ENCODE peak calls at places on chromosomes 3 and 15, in eight cellular contexts. One of them, this sample, is unnamed.

GRCh38 chr15:47603026-47603425 is 114.3 kb upstream of the SEMA6D start:
- DNase-seq in A549: no peak
- DNase-seq in GM12878: no peak
- DNase-seq in HCT116: no peak
- DNase-seq in endothelial cell of umbilical vein: no peak
- DNase-seq in SK-N-SH: no peak
- DNase-seq in H1: no peak
- DNase-seq in HepG2: no peak
- DNase-seq in this sample: no peak

GRCh38 chr3:183584246-183584913 is 28.9 kb upstream of the KLHL6 start:
- DNase-seq in A549: no peak
- DNase-seq in GM12878: no peak
- DNase-seq in HCT116: no peak
- DNase-seq in endothelial cell of umbilical vein: peak
- DNase-seq in SK-N-SH: peak
- DNase-seq in H1: no peak
- DNase-seq in HepG2: no peak
- DNase-seq in this sample: no peak

GRCh38 chr3:43855674-43856299 is 165.0 kb downstream of the ABHD5 start:
- DNase-seq in A549: peak
- DNase-seq in GM12878: peak
- DNase-seq in HCT116: peak
- DNase-seq in endothelial cell of umbilical vein: peak
- DNase-seq in SK-N-SH: peak
- DNase-seq in H1: peak
- DNase-seq in HepG2: peak
- DNase-seq in this sample: peak

GRCh38 chr3:15300318-15301078 is 31.9 kb downstream of the SH3BP5 start:
- DNase-seq in A549: peak
- DNase-seq in GM12878: no peak
- DNase-seq in HCT116: peak
- DNase-seq in endothelial cell of umbilical vein: peak
- DNase-seq in SK-N-SH: no peak
- DNase-seq in H1: no peak
- DNase-seq in HepG2: no peak
- DNase-seq in this sample: peak

GRCh38 chr3:137061186-137061585 is 103.4 kb downstream of the IL20RB start:
- DNase-seq in A549: no peak
- DNase-seq in GM12878: no peak
- DNase-seq in HCT116: no peak
- DNase-seq in endothelial cell of umbilical vein: peak
- DNase-seq in SK-N-SH: no peak
- DNase-seq in H1: no peak
- DNase-seq in HepG2: no peak
- DNase-seq in this sample: no peak

GRCh38 chr3:146590521-146590920 is 14.6 kb downstream of the PLSCR5 start:
- DNase-seq in A549: no peak
- DNase-seq in GM12878: no peak
- DNase-seq in HCT116: no peak
- DNase-seq in endothelial cell of umbilical vein: peak
- DNase-seq in SK-N-SH: no peak
- DNase-seq in H1: no peak
- DNase-seq in HepG2: no peak
- DNase-seq in this sample: no peak

GRCh38 chr3:192993428-192993827 is 75.8 kb upstream of the MB21D2 start:
- DNase-seq in A549: no peak
- DNase-seq in GM12878: no peak
- DNase-seq in HCT116: no peak
- DNase-seq in endothelial cell of umbilical vein: peak
- DNase-seq in SK-N-SH: no peak
- DNase-seq in H1: no peak
- DNase-seq in HepG2: no peak
- DNase-seq in this sample: no peak

GRCh38 chr15:83556068-83556467 is 97.9 kb upstream of the ADAMTSL3 start:
- DNase-seq in A549: no peak
- DNase-seq in GM12878: no peak
- DNase-seq in HCT116: no peak
- DNase-seq in endothelial cell of umbilical vein: no peak
- DNase-seq in SK-N-SH: no peak
- DNase-seq in H1: no peak
- DNase-seq in HepG2: no peak
- DNase-seq in this sample: no peak

GRCh38 chr15:91881551-91882297 is 28.2 kb downstream of the SLCO3A1 start:
- DNase-seq in A549: no peak
- DNase-seq in GM12878: no peak
- DNase-seq in HCT116: no peak
- DNase-seq in endothelial cell of umbilical vein: no peak
- DNase-seq in SK-N-SH: no peak
- DNase-seq in H1: no peak
- DNase-seq in HepG2: no peak
- DNase-seq in this sample: no peak

GRCh38 chr3:43858052-43858701 is 167.4 kb downstream of the ABHD5 start:
- DNase-seq in A549: no peak
- DNase-seq in GM12878: no peak
- DNase-seq in HCT116: no peak
- DNase-seq in endothelial cell of umbilical vein: no peak
- DNase-seq in SK-N-SH: no peak
- DNase-seq in H1: peak
- DNase-seq in HepG2: no peak
- DNase-seq in this sample: no peak

GRCh38 chr3:152026033-152026556 is 152.7 kb downstream of the SUCNR1 start:
- DNase-seq in A549: peak
- DNase-seq in GM12878: no peak
- DNase-seq in HCT116: peak
- DNase-seq in endothelial cell of umbilical vein: peak
- DNase-seq in SK-N-SH: no peak
- DNase-seq in H1: no peak
- DNase-seq in HepG2: no peak
- DNase-seq in this sample: peak

GRCh38 chr15:100569406-100569805 is 32.6 kb downstream of the LINS1 start:
- DNase-seq in A549: no peak
- DNase-seq in GM12878: no peak
- DNase-seq in HCT116: no peak
- DNase-seq in endothelial cell of umbilical vein: no peak
- DNase-seq in SK-N-SH: no peak
- DNase-seq in H1: no peak
- DNase-seq in HepG2: no peak
- DNase-seq in this sample: no peak

GRCh38 chr15:24878153-24878552 is 76.6 kb upstream of the SNRPN start:
- DNase-seq in A549: no peak
- DNase-seq in GM12878: no peak
- DNase-seq in HCT116: no peak
- DNase-seq in endothelial cell of umbilical vein: peak
- DNase-seq in SK-N-SH: peak
- DNase-seq in H1: no peak
- DNase-seq in HepG2: peak
- DNase-seq in this sample: no peak

GRCh38 chr3:13515786-13516783 is 32.8 kb upstream of the FBLN2 start:
- DNase-seq in A549: no peak
- DNase-seq in GM12878: no peak
- DNase-seq in HCT116: no peak
- DNase-seq in endothelial cell of umbilical vein: no peak
- DNase-seq in SK-N-SH: no peak
- DNase-seq in H1: no peak
- DNase-seq in HepG2: no peak
- DNase-seq in this sample: peak

GRCh38 chr3:182364723-182365650 is 428.3 kb upstream of the ATP11B start:
- DNase-seq in A549: no peak
- DNase-seq in GM12878: no peak
- DNase-seq in HCT116: peak
- DNase-seq in endothelial cell of umbilical vein: peak
- DNase-seq in SK-N-SH: peak
- DNase-seq in H1: no peak
- DNase-seq in HepG2: no peak
- DNase-seq in this sample: no peak

GRCh38 chr3:133127381-133127780 is 89.2 kb downstream of the TMEM108 start:
- DNase-seq in A549: no peak
- DNase-seq in GM12878: no peak
- DNase-seq in HCT116: no peak
- DNase-seq in endothelial cell of umbilical vein: no peak
- DNase-seq in SK-N-SH: no peak
- DNase-seq in H1: no peak
- DNase-seq in HepG2: no peak
- DNase-seq in this sample: no peak

GRCh38 chr3:10738688-10739372 is 77.2 kb upstream of the SLC6A11 start:
- DNase-seq in A549: peak
- DNase-seq in GM12878: no peak
- DNase-seq in HCT116: peak
- DNase-seq in endothelial cell of umbilical vein: peak
- DNase-seq in SK-N-SH: peak
- DNase-seq in H1: peak
- DNase-seq in HepG2: peak
- DNase-seq in this sample: peak

GRCh38 chr3:152899306-152899705 is 64.4 kb downstream of the P2RY1 start:
- DNase-seq in A549: no peak
- DNase-seq in GM12878: no peak
- DNase-seq in HCT116: no peak
- DNase-seq in endothelial cell of umbilical vein: no peak
- DNase-seq in SK-N-SH: no peak
- DNase-seq in H1: no peak
- DNase-seq in HepG2: no peak
- DNase-seq in this sample: no peak

GRCh38 chr3:36635731-36636130 is 128.6 kb downstream of the DCLK3 start:
- DNase-seq in A549: no peak
- DNase-seq in GM12878: no peak
- DNase-seq in HCT116: no peak
- DNase-seq in endothelial cell of umbilical vein: no peak
- DNase-seq in SK-N-SH: no peak
- DNase-seq in H1: no peak
- DNase-seq in HepG2: no peak
- DNase-seq in this sample: no peak

GRCh38 chr3:162769559-162769958 is 1273.0 kb downstream of the OTOL1 start:
- DNase-seq in A549: no peak
- DNase-seq in GM12878: no peak
- DNase-seq in HCT116: no peak
- DNase-seq in endothelial cell of umbilical vein: no peak
- DNase-seq in SK-N-SH: no peak
- DNase-seq in H1: no peak
- DNase-seq in HepG2: no peak
- DNase-seq in this sample: no peak

GRCh38 chr15:100170280-100170654 is 171.5 kb downstream of the ADAMTS17 start:
- DNase-seq in A549: no peak
- DNase-seq in GM12878: peak
- DNase-seq in HCT116: no peak
- DNase-seq in endothelial cell of umbilical vein: no peak
- DNase-seq in SK-N-SH: no peak
- DNase-seq in H1: no peak
- DNase-seq in HepG2: no peak
- DNase-seq in this sample: no peak

DNA sequence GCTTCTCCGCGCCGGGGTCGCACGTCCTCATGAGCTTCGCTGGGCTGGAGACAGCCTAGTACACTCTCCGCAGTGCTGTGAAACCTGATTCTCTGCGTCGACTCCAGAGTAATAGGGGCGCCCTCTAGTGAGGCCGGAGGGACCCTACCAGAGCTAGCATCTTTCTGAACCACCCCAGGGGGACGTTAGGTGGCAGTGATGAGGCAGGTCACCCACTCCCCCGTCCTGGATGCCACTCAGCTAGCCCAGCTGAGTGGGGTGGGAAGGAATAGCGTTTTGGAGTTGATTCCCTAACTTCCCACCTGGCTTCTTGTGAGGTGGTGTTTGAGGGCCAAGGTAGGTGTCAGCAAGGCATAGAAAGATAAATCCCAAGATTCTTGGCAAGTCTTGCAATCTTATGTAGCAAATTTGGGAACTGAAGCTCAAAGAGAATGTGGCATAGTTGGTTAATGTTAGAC is 4.0 kb downstream of the DUOXA2 start:
- DNase-seq in A549: peak
- DNase-seq in GM12878: peak
- DNase-seq in HCT116: peak
- DNase-seq in endothelial cell of umbilical vein: peak
- DNase-seq in SK-N-SH: peak
- DNase-seq in H1: peak
- DNase-seq in HepG2: peak
- DNase-seq in this sample: peak
- H3K4me3 ChIP-seq in A549: no peak
- H3K4me3 ChIP-seq in GM12878: peak
- H3K4me3 ChIP-seq in HCT116: no peak
- H3K4me3 ChIP-seq in endothelial cell of umbilical vein: no peak
- H3K4me3 ChIP-seq in SK-N-SH: peak
- H3K4me3 ChIP-seq in H1: peak
- H3K4me3 ChIP-seq in HepG2: no peak
- H3K4me3 ChIP-seq in this sample: no peak

GRCh38 chr3:149898771-149899170 is 71.9 kb downstream of the PFN2 start:
- DNase-seq in A549: no peak
- DNase-seq in GM12878: no peak
- DNase-seq in HCT116: peak
- DNase-seq in endothelial cell of umbilical vein: peak
- DNase-seq in SK-N-SH: no peak
- DNase-seq in H1: no peak
- DNase-seq in HepG2: no peak
- DNase-seq in this sample: no peak
- TF ChIP-seq MAX in A549: no peak
- TF ChIP-seq MAX in GM12878: no peak
- TF ChIP-seq MAX in HCT116: no peak
- TF ChIP-seq MAX in endothelial cell of umbilical vein: no peak
- TF ChIP-seq MAX in SK-N-SH: no peak
- TF ChIP-seq MAX in H1: no peak
- TF ChIP-seq MAX in HepG2: no peak
- TF ChIP-seq MAX in this sample: no peak

GRCh38 chr3:56987238-56987932 is 73.1 kb upstream of the SPATA12 start:
- DNase-seq in A549: no peak
- DNase-seq in GM12878: no peak
- DNase-seq in HCT116: no peak
- DNase-seq in endothelial cell of umbilical vein: peak
- DNase-seq in SK-N-SH: no peak
- DNase-seq in H1: no peak
- DNase-seq in HepG2: no peak
- DNase-seq in this sample: peak
- TF ChIP-seq CTCF in A549: no peak
- TF ChIP-seq CTCF in GM12878: peak
- TF ChIP-seq CTCF in HCT116: no peak
- TF ChIP-seq CTCF in endothelial cell of umbilical vein: peak
- TF ChIP-seq CTCF in SK-N-SH: peak
- TF ChIP-seq CTCF in H1: peak
- TF ChIP-seq CTCF in HepG2: no peak
- TF ChIP-seq CTCF in this sample: no peak

DNA sequence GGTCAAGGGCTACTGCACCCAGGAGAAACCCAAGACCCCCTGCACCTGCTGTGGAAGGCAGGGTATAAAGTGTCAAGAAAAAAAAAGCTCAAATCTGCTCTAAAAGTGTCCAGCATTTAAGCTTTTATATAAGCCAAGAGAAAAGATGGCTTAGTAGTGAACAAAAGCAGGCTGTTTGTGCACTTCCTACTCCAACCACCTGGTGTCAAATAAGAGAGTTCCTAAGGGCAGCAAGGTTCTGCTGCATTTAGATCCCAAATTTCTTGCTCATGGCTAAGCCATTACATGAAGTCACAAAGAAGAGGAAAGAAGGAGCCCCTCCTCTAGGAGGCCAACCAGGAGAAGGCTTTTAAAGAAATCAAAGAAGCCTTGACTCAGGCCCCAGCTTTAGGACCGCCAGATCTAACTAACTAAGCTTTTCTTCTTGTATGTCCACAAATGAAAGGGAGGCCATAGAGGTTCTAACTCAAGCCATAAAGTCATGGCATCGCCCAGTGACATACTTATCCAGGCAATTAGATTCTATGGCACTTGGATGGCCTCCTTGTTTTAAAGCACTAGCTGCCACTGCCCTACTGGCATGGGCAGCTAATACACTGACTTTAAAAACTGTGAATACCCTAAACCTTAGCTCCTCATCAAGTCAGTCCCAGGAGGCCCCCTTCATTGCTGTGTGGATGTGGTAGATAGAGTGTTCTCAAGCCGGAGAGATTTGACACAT is 17.1 kb downstream of the CCR4 start:
- DNase-seq in A549: no peak
- DNase-seq in GM12878: no peak
- DNase-seq in HCT116: no peak
- DNase-seq in endothelial cell of umbilical vein: no peak
- DNase-seq in SK-N-SH: no peak
- DNase-seq in H1: no peak
- DNase-seq in HepG2: no peak
- DNase-seq in this sample: no peak
- H3K4me3 ChIP-seq in A549: no peak
- H3K4me3 ChIP-seq in GM12878: no peak
- H3K4me3 ChIP-seq in HCT116: no peak
- H3K4me3 ChIP-seq in endothelial cell of umbilical vein: no peak
- H3K4me3 ChIP-seq in SK-N-SH: no peak
- H3K4me3 ChIP-seq in H1: no peak
- H3K4me3 ChIP-seq in HepG2: peak
- H3K4me3 ChIP-seq in this sample: no peak